ENCODE peak calls at places on chromosomes 4 and X, in seven cellular contexts. C, V, S, T, G, H and Q are unnamed samples.

GRCh38 chr4:150582881-150583286 is 933 bp downstream of the MAB21L2 start:
- DNase-seq in C (no peak), V (no peak), S (no peak), T (no peak), G (no peak), H (peak; percentile 71), Q (no peak)

GRCh38 chr4:151842430-151843079 is 81.7 kb upstream of the GATB start:
- DNase-seq in C (no peak), V (no peak), S (no peak), T (no peak), G (no peak), H (no peak), Q (no peak)

GRCh38 chr4:48949086-48949485 is 37.0 kb upstream of the CWH43 start:
- DNase-seq in C (no peak), V (no peak), S (no peak), T (no peak), G (no peak), H (no peak), Q (no peak)

GRCh38 chr4:158538176-158538575 is 16.5 kb downstream of the RXFP1 start:
- DNase-seq in C (peak; percentile 72), V (peak; percentile 56), S (no peak), T (no peak), G (no peak), H (no peak), Q (no peak)

GRCh38 chr4:45172636-45173035 is 446.3 kb upstream of the GNPDA2 start:
- DNase-seq in C (no peak), V (no peak), S (no peak), T (no peak), G (no peak), H (peak; percentile 47), Q (no peak)

GRCh38 chr4:16573744-16574143 is 324.7 kb downstream of the LDB2 start:
- DNase-seq in C (no peak), V (peak; percentile 76), S (peak; percentile 61), T (no peak), G (no peak), H (no peak), Q (peak; percentile 24)

GRCh38 chr4:109578846-109579245 is 18.8 kb downstream of the MCUB start:
- DNase-seq in C (no peak), V (no peak), S (no peak), T (no peak), G (no peak), H (no peak), Q (no peak)

GRCh38 chr4:164204434-164204833 is 549.5 kb upstream of the SMIM31 start:
- DNase-seq in C (peak; percentile 91), V (peak; percentile 5), S (no peak), T (no peak), G (no peak), H (no peak), Q (no peak)

GRCh38 chr4:76363556-76364290 is 57.2 kb downstream of the STBD1 start:
- DNase-seq in C (no peak), V (no peak), S (no peak), T (no peak), G (no peak), H (no peak), Q (no peak)

GRCh38 chr4:158739600-158739999 is 16.4 kb upstream of the PPID start:
- DNase-seq in C (no peak), V (no peak), S (no peak), T (no peak), G (no peak), H (no peak), Q (no peak)

GRCh38 chr4:113978561-113979156 is 788 bp downstream of the ARSJ start:
- DNase-seq in C (peak; percentile 12), V (no peak), S (no peak), T (no peak), G (no peak), H (peak; percentile 74), Q (no peak)

GRCh38 chrX:16589211-16589610 is 60.7 kb upstream of the S100G start:
- DNase-seq in C (peak; percentile 63), V (peak; percentile 91), S (no peak), T (no peak), G (no peak), H (no peak), Q (no peak)

GRCh38 chrX:10755477-10756334 is 135.3 kb upstream of the MID1 start:
- DNase-seq in C (peak; percentile 76), V (peak; percentile 54), S (no peak), T (no peak), G (no peak), H (no peak), Q (no peak)

GRCh38 chr4:113051361-113051760 is 1.9 kb downstream of the ANK2 start:
- DNase-seq in C (no peak), V (no peak), S (no peak), T (no peak), G (no peak), H (no peak), Q (no peak)

GRCh38 chr4:169000315-169000714 is 9.7 kb downstream of the CBR4 start:
- DNase-seq in C (no peak), V (no peak), S (no peak), T (no peak), G (no peak), H (no peak), Q (no peak)